ENCODE peak calls at places on chromosomes 12 and 14, in four cellular contexts. K is Peyer's patch; N is body of pancreas; Q is CD8-positive, alpha-beta T cell. J is an unnamed sample. For H3K4me1 and H3K27me3, the result is how much of the 10 kb centered on the place peaks cover.

GRCh38 chr12:109770861-109771670 is 57.4 kb downstream of the FAM222A start:
- DNase-seq in Q (no peak), N (no peak), K (no peak), J (peak)

GRCh38 chr14:99720941-99721791 is 37.1 kb downstream of the CYP46A1 start:
- DNase-seq in N (no peak), K (peak), Q (no peak), J (peak)

GRCh38 chr14:71776463-71777359 is 155.5 kb upstream of the RGS6 start:
- DNase-seq in Q (no peak), K (no peak), N (no peak), J (peak)

GRCh38 chr14:93648440-93649168 is 139.7 kb downstream of the PRIMA1 start:
- DNase-seq in Q (no peak), K (no peak), N (no peak), J (peak)

GRCh38 chr14:64755661-64756265 is 51.5 kb downstream of the PLEKHG3 start:
- DNase-seq in K (peak), Q (peak), N (no peak), J (no peak)

GRCh38 chr14:57199911-57200310 is 68.8 kb downstream of the EXOC5 start:
- DNase-seq in N (no peak), Q (no peak), K (no peak), J (no peak)

GRCh38 chr14:67599698-67600561 is at the start of gene PIGH:
- DNase-seq in N (peak), Q (peak), K (peak), J (peak)

GRCh38 chr12:68400231-68400829 is 68.2 kb upstream of the MDM1 start:
- DNase-seq in K (no peak), Q (no peak), N (no peak), J (no peak)

GRCh38 chr14:70995671-70996070 is 88.4 kb downstream of the PCNX1 start:
- DNase-seq in Q (no peak), N (no peak), K (no peak), J (peak)

GRCh38 chr12:124545508-124546418 is 21.6 kb downstream of the NCOR2 start:
- DNase-seq in N (no peak), Q (peak), K (peak), J (no peak)

GRCh38 chr14:103206023-103206481 is 82.8 kb downstream of the TNFAIP2 start:
- DNase-seq in K (no peak), N (peak), Q (no peak), J (peak)

GRCh38 chr12:77354766-77355362 is 289.5 kb upstream of the E2F7 start:
- DNase-seq in N (no peak), K (no peak), Q (no peak), J (no peak)

GRCh38 chr12:42510823-42511222 is 78.7 kb downstream of the PRICKLE1 start:
- DNase-seq in Q (no peak), K (no peak), N (no peak), J (peak)

DNA sequence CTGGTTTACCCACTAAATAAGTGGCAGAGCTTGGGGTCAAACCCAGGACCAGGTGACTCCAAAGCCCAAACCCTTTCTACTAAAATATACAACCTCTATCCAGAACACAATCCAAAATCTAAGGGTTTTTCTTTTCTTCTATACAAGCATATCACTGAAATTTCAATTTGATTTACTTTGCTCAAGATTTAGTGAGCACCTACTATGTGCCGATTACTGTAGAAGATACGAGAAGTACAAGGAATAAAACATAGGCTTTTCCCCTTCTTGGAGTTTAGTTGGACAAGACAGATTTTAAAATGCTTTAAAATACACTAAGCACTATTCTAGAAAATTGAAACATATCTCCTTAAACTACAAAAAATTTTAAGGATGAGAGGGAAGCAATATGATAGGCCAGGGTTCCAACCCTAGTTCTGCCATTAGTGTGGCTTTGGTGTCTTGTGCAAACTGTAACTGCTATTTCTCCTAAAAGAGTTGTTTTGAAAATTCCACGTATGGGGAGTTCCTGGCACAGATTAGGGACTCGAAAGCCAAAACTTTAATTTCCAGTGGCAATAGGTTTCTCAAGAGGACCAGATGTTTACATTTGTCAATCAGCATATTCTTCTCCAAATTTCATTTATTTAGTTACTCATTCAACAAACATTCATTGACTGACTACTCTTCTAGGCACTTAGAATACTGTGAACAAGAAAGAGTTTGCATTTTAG is 2.6 kb downstream of the L3HYPDH start:
- DNase-seq in Q (no peak), K (no peak), N (no peak), J (no peak)
- H3K4me1 ChIP-seq in Q (under half), K (under half), N (under half), J (under half)

GRCh38 chr14:106378191-106378590 is 851.8 kb downstream of the TMEM121 start:
- DNase-seq in K (peak), Q (peak), N (peak), J (no peak)
- TF ChIP-seq CTCF in K (no peak), Q (peak), N (peak), J (no peak)

GRCh38 chr12:48979602-48980388 is 1.7 kb downstream of the WNT1 start:
- DNase-seq in K (peak), N (peak), Q (no peak), J (no peak)
- H3K27me3 ChIP-seq in K (under half), N (under half), Q (under half), J (half or more)

GRCh38 chr12:11731042-11731357 is 81.5 kb downstream of the ETV6 start:
- DNase-seq in Q (no peak), K (no peak), N (no peak), J (no peak)
- H3K4me1 ChIP-seq in Q (under half), K (half or more), N (half or more), J (under half)

GRCh38 chr12:75539889-75540288 is 28.5 kb upstream of the KRR1 start:
- DNase-seq in K (no peak), Q (no peak), N (no peak), J (no peak)
- TF ChIP-seq CTCF in K (no peak), Q (no peak), N (no peak), J (no peak)

GRCh38 chr12:114411081-114411836 is 5.3 kb upstream of the TBX5 start:
- DNase-seq in K (no peak), N (no peak), Q (no peak), J (no peak)
- H3K27me3 ChIP-seq in K (under half), N (under half), Q (under half), J (half or more)

DNA sequence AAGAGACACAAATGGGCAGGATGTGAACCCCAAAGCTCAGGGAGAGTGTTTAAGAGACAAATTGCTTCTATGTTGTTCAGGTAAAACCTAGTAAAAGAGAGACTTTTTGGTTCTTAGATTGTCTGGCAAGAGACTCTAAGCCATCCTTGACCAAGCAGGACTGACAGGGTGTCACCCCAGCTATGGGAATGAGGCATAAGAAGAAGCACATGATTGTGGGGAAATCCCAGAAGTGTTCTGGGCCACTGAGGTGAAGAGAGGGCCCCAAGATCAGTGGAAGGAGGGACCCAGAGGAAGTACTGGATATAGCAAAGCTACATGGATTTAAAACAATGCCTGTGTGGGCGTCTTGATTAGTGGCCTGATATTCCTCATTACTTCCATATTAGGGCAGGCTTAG is 99.0 kb downstream of the SAMD4A start:
- DNase-seq in N (no peak), Q (no peak), K (no peak), J (no peak)
- H3K4me1 ChIP-seq in N (under half), Q (under half), K (under half), J (under half)

DNA sequence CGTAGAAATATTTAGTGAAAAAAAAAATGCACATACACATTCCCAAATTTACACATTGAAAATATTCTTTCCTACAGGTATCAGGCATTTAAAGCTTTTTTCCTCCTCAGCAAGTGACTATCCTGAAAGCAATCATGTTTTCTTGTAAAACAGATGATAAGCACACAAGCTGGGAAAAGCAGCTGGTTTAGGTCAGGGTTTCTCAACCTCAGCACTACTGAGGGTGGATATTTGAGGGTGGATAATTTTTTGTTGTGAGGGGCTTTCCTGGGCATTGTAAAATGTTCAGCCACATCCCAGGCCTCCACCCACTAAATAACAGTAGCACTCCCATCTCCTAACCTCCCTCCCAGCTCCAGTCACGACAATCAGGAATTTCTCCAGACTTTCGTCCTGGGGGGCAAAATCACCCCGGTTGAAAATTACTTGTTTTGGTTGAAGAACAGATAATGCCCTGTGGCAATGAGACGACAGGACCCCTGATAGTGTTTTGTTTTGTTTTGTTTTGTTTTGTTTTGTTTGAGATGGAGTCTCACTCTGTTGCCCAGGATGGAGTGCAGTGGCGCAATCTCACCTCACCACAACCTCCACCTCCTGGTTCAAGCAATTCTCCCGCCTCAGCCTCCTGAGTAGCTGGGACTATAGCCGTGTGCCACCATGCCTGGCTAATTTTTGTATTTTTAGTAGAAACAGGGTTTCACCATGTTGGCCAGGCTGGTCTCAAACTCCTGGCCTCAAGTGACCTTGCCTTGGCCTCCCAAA is 15.0 kb upstream of the NT5DC3 start:
- DNase-seq in N (no peak), Q (no peak), K (no peak), J (no peak)
- TF ChIP-seq CTCF in N (no peak), Q (no peak), K (no peak), J (no peak)